ENCODE peak calls at places on chromosomes 7 and 10, in four cellular contexts. G, E, W and Y are unnamed samples.

GRCh38 chr7:70620333-70621055 is 511.4 kb upstream of the GALNT17 start:
- DNase-seq in G (no peak), E (no peak), W (no peak), Y (no peak)

GRCh38 chr10:25999295-25999981 is 65.4 kb downstream of the MYO3A start:
- DNase-seq in G (no peak), E (no peak), W (no peak), Y (no peak)

GRCh38 chr10:113111900-113112853 is 162.1 kb downstream of the TCF7L2 start:
- DNase-seq in G (peak; percentile 56), E (no peak), W (peak; percentile 95), Y (no peak)

GRCh38 chr7:108630002-108630401 is 60.3 kb downstream of the DNAJB9 start:
- DNase-seq in G (no peak), E (no peak), W (no peak), Y (no peak)

GRCh38 chr7:44177570-44178131 is 11.6 kb downstream of the GCK start:
- DNase-seq in G (no peak), E (peak; percentile 39), W (no peak), Y (no peak)

GRCh38 chr7:50342616-50343114 is 38.1 kb downstream of the IKZF1 start:
- DNase-seq in G (no peak), E (no peak), W (no peak), Y (no peak)

GRCh38 chr10:106043833-106044232 is 1120.7 kb downstream of the SORCS1 start:
- DNase-seq in G (no peak), E (peak; percentile 68), W (peak; percentile 19), Y (no peak)

GRCh38 chr7:128000854-128001265 is 30.4 kb downstream of the LRRC4 start:
- DNase-seq in G (no peak), E (no peak), W (no peak), Y (peak; percentile 42)

GRCh38 chr10:126734957-126735356 is 64.5 kb upstream of the C10orf90 start:
- DNase-seq in G (no peak), E (no peak), W (peak; percentile 36), Y (no peak)

GRCh38 chr7:139494835-139495568 is 11.5 kb upstream of the KLRG2 start:
- DNase-seq in G (no peak), E (no peak), W (no peak), Y (peak; percentile 77)

GRCh38 chr7:133095119-133095671 is 13.3 kb upstream of the CHCHD3 start:
- DNase-seq in G (no peak), E (no peak), W (no peak), Y (no peak)

DNA sequence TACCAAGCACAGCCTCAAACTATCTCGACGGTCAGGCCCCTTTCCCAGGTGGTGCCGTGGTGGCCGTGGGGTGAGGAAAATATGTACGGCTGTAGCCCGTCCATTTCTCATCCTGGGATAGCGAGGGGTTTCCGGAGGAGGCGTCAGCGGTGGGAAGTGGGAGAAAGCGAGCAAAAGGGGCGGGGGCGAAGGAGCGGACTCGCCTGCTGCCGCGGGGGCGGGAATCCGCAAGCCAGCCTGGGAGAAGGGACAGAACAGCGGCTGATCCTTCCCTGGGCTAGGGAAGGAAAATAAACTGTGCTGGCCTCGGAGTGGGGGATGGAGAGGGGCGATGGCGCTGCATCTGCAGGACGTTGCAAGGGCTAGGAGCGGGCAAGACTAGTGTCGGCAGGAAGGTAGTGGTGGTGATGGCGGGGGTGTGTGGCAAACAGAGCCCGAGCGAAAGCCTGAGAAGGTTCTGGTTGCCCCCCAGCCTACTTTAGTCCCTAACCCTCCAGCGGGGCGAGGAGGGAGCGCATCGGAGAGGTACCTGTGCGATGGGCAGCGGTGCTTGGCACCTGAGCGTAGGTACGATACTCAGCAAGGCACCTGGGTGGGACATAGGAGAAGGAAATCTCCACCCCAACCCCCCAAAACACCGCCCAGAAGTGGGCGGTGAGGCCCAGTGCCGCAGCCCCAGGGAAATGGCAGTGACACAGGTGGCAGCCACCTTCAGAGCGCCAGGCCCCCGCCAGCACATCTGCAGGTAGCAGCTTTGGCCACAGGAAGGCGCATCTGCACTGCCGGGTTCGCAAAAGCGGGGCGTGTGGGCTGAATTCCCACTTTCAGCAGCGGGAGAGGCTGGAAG is 49.9 kb upstream of the STEAP1B start:
- DNase-seq in G (no peak), E (peak; percentile 64), W (no peak), Y (peak; percentile 46)
- TF ChIP-seq CTCF in G (no peak), E (peak; percentile 85), W (peak; percentile 29), Y (peak; percentile 77)

DNA sequence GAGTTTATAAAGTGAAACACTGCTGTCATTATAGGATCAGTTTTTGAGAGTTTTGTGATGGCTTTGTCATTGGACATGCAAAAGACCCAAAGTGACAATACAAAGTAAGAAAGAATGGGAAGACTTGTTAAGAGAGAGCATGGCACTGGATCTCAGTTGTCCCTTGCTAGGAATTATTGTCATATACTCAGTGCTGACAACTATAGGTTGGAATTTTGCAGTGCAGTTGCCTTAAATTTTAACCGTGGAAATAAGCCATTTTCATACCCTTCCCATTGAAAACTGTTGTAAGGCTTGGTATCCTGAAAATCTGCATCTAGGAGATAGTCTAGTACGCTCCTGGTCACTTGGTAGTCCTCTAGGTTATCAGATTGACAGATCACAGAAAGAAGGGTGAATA is 1156.7 kb downstream of the GATA3 start:
- DNase-seq in G (no peak), E (peak; percentile 25), W (no peak), Y (no peak)
- TF ChIP-seq CTCF in G (peak; percentile 9), E (peak; percentile 46), W (peak; percentile 51), Y (no peak)

GRCh38 chr7:24979470-24979862 is 512 bp downstream of the OSBPL3 start:
- DNase-seq in G (peak; percentile 49), E (peak; percentile 66), W (peak; percentile 76), Y (peak; percentile 75)
- TF ChIP-seq CTCF in G (peak; percentile 59), E (peak; percentile 58), W (peak; percentile 40), Y (peak; percentile 71)

DNA sequence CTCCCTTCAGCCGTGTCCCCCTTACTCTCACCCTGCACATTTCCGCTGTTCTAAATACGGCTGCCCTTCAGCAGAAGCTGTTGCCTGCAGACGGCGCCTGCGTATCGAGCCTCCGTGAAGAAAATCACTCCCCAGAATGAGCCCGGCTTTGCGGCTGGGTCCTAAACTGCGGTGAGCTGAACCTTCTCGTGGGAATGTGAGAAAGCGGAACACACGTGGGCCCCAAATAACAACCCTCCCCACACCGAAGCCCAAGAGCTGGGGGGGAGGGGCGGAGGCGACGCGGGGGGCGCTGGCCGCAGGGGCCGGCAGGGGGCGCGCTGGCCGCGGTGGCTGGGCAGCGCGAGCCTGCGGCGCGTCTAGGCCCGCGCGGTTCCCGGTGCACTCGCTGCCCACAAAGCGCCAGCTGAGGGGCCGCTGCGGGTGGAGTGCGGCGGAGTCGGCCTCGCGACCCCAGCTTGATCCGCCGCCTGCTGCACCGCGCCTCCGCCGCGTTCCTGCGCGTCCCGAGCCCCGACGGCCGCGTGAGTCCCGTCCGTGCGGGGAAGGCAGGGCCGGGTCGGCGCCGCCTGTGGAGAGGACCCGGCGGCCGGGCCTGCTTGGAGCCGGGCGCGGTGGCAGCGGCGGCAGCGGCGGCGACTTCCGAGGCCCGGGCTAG is at the start of gene ZNF398:
- DNase-seq in G (peak; percentile 81), E (peak; percentile 74), W (peak; percentile 79), Y (peak; percentile 93)
- TF ChIP-seq CTCF in G (peak; percentile 92), E (peak; percentile 59), W (peak; percentile 24), Y (peak; percentile 60)

GRCh38 chr7:23863209-23863798 is 153.3 kb downstream of the STK31 start:
- DNase-seq in G (no peak), E (peak; percentile 63), W (peak; percentile 18), Y (no peak)
- TF ChIP-seq CTCF in G (peak; percentile 32), E (peak; percentile 80), W (peak; percentile 61), Y (peak; percentile 28)